ENCODE peak calls at places on chromosomes 12 and 14, in seven cellular contexts. G, K, C, B, F, I and W are unnamed samples. For H3K4me1, the result is how much of the 10 kb centered on the place peaks cover.

GRCh38 chr14:47715330-47715729 is 39.9 kb upstream of the MDGA2 start:
- DNase-seq in G (no peak), K (no peak), C (peak), B (no peak), F (no peak), I (no peak), W (no peak)

GRCh38 chr14:72217164-72217563 is 284.9 kb downstream of the RGS6 start:
- DNase-seq in G (no peak), K (no peak), C (no peak), B (no peak), F (no peak), I (no peak), W (no peak)

GRCh38 chr12:101792046-101792931 is 38.5 kb downstream of the GNPTAB start:
- DNase-seq in G (no peak), K (no peak), C (no peak), B (no peak), F (no peak), I (no peak), W (no peak)

GRCh38 chr12:67689339-67689738 is 40.8 kb downstream of the DYRK2 start:
- DNase-seq in G (no peak), K (no peak), C (no peak), B (no peak), F (no peak), I (no peak), W (no peak)

GRCh38 chr12:95859344-95859816 is 628 bp downstream of the SNRPF start:
- DNase-seq in G (no peak), K (no peak), C (peak), B (no peak), F (peak), I (no peak), W (no peak)

GRCh38 chr14:97796511-97796910 is 999.3 kb downstream of the VRK1 start:
- DNase-seq in G (no peak), K (no peak), C (no peak), B (no peak), F (no peak), I (no peak), W (no peak)

GRCh38 chr14:54686219-54686870 is 119.4 kb downstream of the SAMD4A start:
- DNase-seq in G (no peak), K (peak), C (peak), B (peak), F (peak), I (no peak), W (peak)

GRCh38 chr12:119693006-119693405 is 25.1 kb downstream of the PRKAB1 start:
- DNase-seq in G (no peak), K (no peak), C (peak), B (peak), F (no peak), I (no peak), W (no peak)

GRCh38 chr12:30902001-30902400 is 24.5 kb upstream of the TSPAN11 start:
- DNase-seq in G (no peak), K (no peak), C (no peak), B (no peak), F (no peak), I (no peak), W (no peak)

GRCh38 chr12:42696424-42697149 is 107.0 kb upstream of the PRICKLE1 start:
- DNase-seq in G (no peak), K (peak), C (peak), B (peak), F (no peak), I (peak), W (peak)

GRCh38 chr12:78421011-78421410 is 443.6 kb upstream of the SYT1 start:
- DNase-seq in G (no peak), K (no peak), C (peak), B (no peak), F (no peak), I (no peak), W (no peak)

GRCh38 chr12:85872497-85873091 is 1.5 kb upstream of the NTS start:
- DNase-seq in G (no peak), K (no peak), C (peak), B (no peak), F (peak), I (no peak), W (no peak)

GRCh38 chr12:50985322-50985721 is 33.0 kb downstream of the HIGD1C start:
- DNase-seq in G (no peak), K (no peak), C (peak), B (peak), F (no peak), I (no peak), W (peak)

GRCh38 chr12:4909734-4910501 is at the start of gene KCNA1:
- DNase-seq in G (no peak), K (no peak), C (no peak), B (no peak), F (no peak), I (peak), W (no peak)

GRCh38 chr12:51869490-51869865 is 18.4 kb upstream of the ANKRD33 start:
- DNase-seq in G (no peak), K (no peak), C (no peak), B (no peak), F (no peak), I (no peak), W (no peak)

GRCh38 chr12:116166306-116166705 is 111.2 kb downstream of the MED13L start:
- DNase-seq in G (no peak), K (no peak), C (no peak), B (no peak), F (no peak), I (no peak), W (no peak)

GRCh38 chr12:50057000-50057841 is at the start of gene ASIC1:
- DNase-seq in G (no peak), K (peak), C (peak), B (peak), F (peak), I (peak), W (peak)

GRCh38 chr12:44240186-44240585 is 404.3 kb downstream of the TMEM117 start:
- DNase-seq in G (no peak), K (no peak), C (no peak), B (no peak), F (no peak), I (no peak), W (no peak)

GRCh38 chr12:47883663-47884195 is 21.1 kb downstream of the VDR start:
- DNase-seq in G (no peak), K (no peak), C (no peak), B (no peak), F (no peak), I (no peak), W (no peak)

GRCh38 chr12:27428466-27428865 is 18.1 kb upstream of the SMCO2 start:
- DNase-seq in G (no peak), K (no peak), C (no peak), B (no peak), F (no peak), I (no peak), W (no peak)

GRCh38 chr14:31947680-31948580 is 129.2 kb upstream of the ARHGAP5 start:
- DNase-seq in G (no peak), K (no peak), C (peak), B (no peak), F (no peak), I (no peak), W (no peak)

GRCh38 chr12:100251917-100252316 is 15.0 kb downstream of the DEPDC4 start:
- DNase-seq in G (no peak), K (no peak), C (no peak), B (peak), F (peak), I (no peak), W (no peak)

GRCh38 chr12:131559517-131560516 is 151.1 kb upstream of the SFSWAP start:
- DNase-seq in G (no peak), K (no peak), C (no peak), B (no peak), F (peak), I (no peak), W (peak)

GRCh38 chr12:3220382-3221321 is 143.5 kb downstream of the TSPAN9 start:
- DNase-seq in G (no peak), K (no peak), C (no peak), B (no peak), F (no peak), I (no peak), W (no peak)

GRCh38 chr14:100106260-100106659 is 41.0 kb downstream of the EVL start:
- DNase-seq in G (peak), K (no peak), C (no peak), B (no peak), F (no peak), I (no peak), W (no peak)

GRCh38 chr12:120265483-120266179 is at the start of gene PXN:
- DNase-seq in G (peak), K (peak), C (peak), B (peak), F (peak), I (peak), W (peak)

GRCh38 chr14:97580923-97581495 is 783.8 kb downstream of the VRK1 start:
- DNase-seq in G (no peak), K (no peak), C (no peak), B (no peak), F (no peak), I (no peak), W (no peak)

GRCh38 chr12:15899282-15899870 is 11.8 kb upstream of the DERA start:
- DNase-seq in G (no peak), K (no peak), C (no peak), B (no peak), F (peak), I (no peak), W (no peak)

GRCh38 chr12:122867701-122868461 is 28.0 kb downstream of the VPS37B start:
- DNase-seq in G (no peak), K (peak), C (no peak), B (peak), F (peak), I (peak), W (peak)

GRCh38 chr14:101716077-101716950 is 45.2 kb upstream of the PPP2R5C start:
- DNase-seq in G (no peak), K (no peak), C (no peak), B (peak), F (no peak), I (no peak), W (no peak)

GRCh38 chr12:84604541-84604940 is 308.1 kb downstream of the SLC6A15 start:
- DNase-seq in G (no peak), K (no peak), C (no peak), B (no peak), F (no peak), I (no peak), W (no peak)

GRCh38 chr12:57430117-57430930 is 519 bp downstream of the R3HDM2 start:
- DNase-seq in G (peak), K (peak), C (peak), B (peak), F (no peak), I (peak), W (peak)

GRCh38 chr12:5071496-5071895 is 27.8 kb downstream of the KCNA5 start:
- DNase-seq in G (no peak), K (no peak), C (no peak), B (no peak), F (no peak), I (no peak), W (no peak)

GRCh38 chr12:111275308-111275707 is 93.6 kb downstream of the PHETA1 start:
- DNase-seq in G (no peak), K (no peak), C (no peak), B (no peak), F (no peak), I (no peak), W (no peak)

GRCh38 chr12:9928607-9929006 is 3.6 kb downstream of the CLEC2A start:
- DNase-seq in G (no peak), K (no peak), C (no peak), B (no peak), F (no peak), I (no peak), W (no peak)

DNA sequence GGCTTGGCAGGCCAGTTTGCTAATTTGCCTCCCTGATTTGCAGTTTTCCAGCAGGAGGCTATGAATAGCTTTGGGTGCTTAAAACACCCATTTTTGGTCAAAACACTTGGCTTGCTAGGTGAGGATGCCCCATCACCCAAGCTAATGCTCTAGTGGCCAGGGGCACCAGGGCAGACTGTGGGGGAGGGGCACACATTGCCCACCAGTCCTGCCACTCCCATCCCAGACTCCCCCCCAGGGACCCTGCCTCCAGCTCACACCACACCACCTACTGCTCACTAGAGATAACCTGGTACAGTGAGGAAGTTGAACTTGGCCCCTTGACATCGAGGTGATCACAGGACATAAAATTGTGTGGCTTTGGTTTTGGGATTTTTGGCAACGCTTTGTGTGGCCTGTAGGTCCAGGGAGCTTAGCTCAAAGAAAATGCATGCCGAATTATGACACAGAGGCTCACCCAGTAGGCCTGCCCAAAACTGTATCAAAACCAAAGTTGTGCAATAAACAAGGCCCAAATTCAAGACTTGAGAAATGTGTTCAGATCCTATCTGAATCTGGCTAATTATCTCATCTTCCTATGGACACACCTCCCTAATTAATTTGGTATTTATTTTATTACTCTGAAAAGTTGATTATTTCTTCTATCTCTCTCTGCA is 4.3 kb downstream of the NUAK1 start:
- DNase-seq in G (no peak), K (no peak), C (no peak), B (no peak), F (no peak), I (no peak), W (no peak)
- H3K4me3 ChIP-seq in G (no peak), K (peak), C (no peak), B (no peak), F (no peak), I (no peak), W (no peak)

GRCh38 chr14:69611264-69612013 is at the start of gene SUSD6:
- DNase-seq in G (peak), K (peak), C (peak), B (peak), F (peak), I (peak), W (peak)

GRCh38 chr14:69612014-69612758 is 790 bp downstream of the SUSD6 start:
- DNase-seq in G (no peak), K (peak), C (peak), B (peak), F (no peak), I (peak), W (peak)

GRCh38 chr14:69612759-69613145 is 1.4 kb downstream of the SUSD6 start:
- DNase-seq in G (no peak), K (no peak), C (no peak), B (no peak), F (no peak), I (no peak), W (no peak)

GRCh38 chr14:69614592-69614991 is 3.2 kb downstream of the SUSD6 start:
- DNase-seq in G (no peak), K (peak), C (no peak), B (peak), F (no peak), I (no peak), W (peak)

GRCh38 chr14:69613312-69614073 is 2.1 kb downstream of the SUSD6 start:
- DNase-seq in G (no peak), K (no peak), C (no peak), B (no peak), F (no peak), I (no peak), W (no peak)
- H3K4me1 ChIP-seq in G (half or more), K (half or more), C (under half), B (under half), F (under half), I (under half), W (under half)

GRCh38 chr14:104936361-104937155 is 11.9 kb downstream of the PLD4 start:
- DNase-seq in G (no peak), K (peak), C (no peak), B (no peak), F (no peak), I (no peak), W (no peak)
- H3K4me3 ChIP-seq in G (no peak), K (no peak), C (no peak), B (no peak), F (no peak), I (no peak), W (no peak)

GRCh38 chr12:52975204-52975603 is 26.3 kb downstream of the KRT18 start:
- DNase-seq in G (no peak), K (no peak), C (peak), B (peak), F (no peak), I (no peak), W (no peak)
- H3K4me1 ChIP-seq in G (under half), K (under half), C (under half), B (under half), F (half or more), I (under half), W (under half)

GRCh38 chr14:103356151-103356766 is 22.2 kb downstream of the EIF5 start:
- DNase-seq in G (no peak), K (no peak), C (no peak), B (no peak), F (no peak), I (no peak), W (no peak)
- H3K4me3 ChIP-seq in G (no peak), K (no peak), C (no peak), B (no peak), F (no peak), I (no peak), W (no peak)

GRCh38 chr14:77046706-77047105 is 18.2 kb upstream of the IRF2BPL start:
- DNase-seq in G (no peak), K (no peak), C (no peak), B (no peak), F (no peak), I (no peak), W (no peak)
- H3K4me1 ChIP-seq in G (under half), K (half or more), C (under half), B (under half), F (half or more), I (under half), W (half or more)

GRCh38 chr14:90088160-90088559 is 26.4 kb downstream of the KCNK13 start:
- DNase-seq in G (no peak), K (no peak), C (no peak), B (no peak), F (no peak), I (no peak), W (no peak)
- H3K4me3 ChIP-seq in G (no peak), K (no peak), C (no peak), B (no peak), F (no peak), I (no peak), W (no peak)